ENCODE peak calls at places on chromosomes 13 and 19, in four cellular contexts. T is uterus, N is Panc1, K is adrenal gland. D is an unnamed sample.

GRCh38 chr13:45695198-45695730 is 6.9 kb upstream of the CBY2 start:
- DNase-seq in K (no peak), T (no peak), N (no peak), D (no peak)

GRCh38 chr13:99992912-99993311 is 11.3 kb downstream of the ZIC2 start:
- DNase-seq in T (no peak), K (no peak), N (no peak), D (no peak)

GRCh38 chr13:44649118-44649455 is 73.0 kb upstream of the TSC22D1 start:
- DNase-seq in K (no peak), T (no peak), N (no peak), D (no peak)

GRCh38 chr13:73140804-73141203 is 82.0 kb downstream of the KLF5 start:
- DNase-seq in T (no peak), K (no peak), N (no peak), D (no peak)

GRCh38 chr19:12867120-12868099 is 13.8 kb downstream of the DNASE2 start:
- DNase-seq in T (peak; percentile 57), K (peak; percentile 68), N (no peak), D (peak; percentile 83)

GRCh38 chr13:92187378-92187989 is 789.1 kb downstream of the GPC5 start:
- DNase-seq in N (peak; percentile 15), T (no peak), K (no peak), D (no peak)

GRCh38 chr13:62997038-62997619 is 1581.5 kb upstream of the PCDH20 start:
- DNase-seq in T (no peak), N (no peak), K (no peak), D (no peak)

GRCh38 chr19:17796013-17796837 is 1.3 kb downstream of the B3GNT3 start:
- DNase-seq in T (no peak), N (no peak), K (no peak), D (peak; percentile 89)

GRCh38 chr19:16867211-16867610 is 21.6 kb upstream of the F2RL3 start:
- DNase-seq in K (peak; percentile 97), T (no peak), N (no peak), D (no peak)

GRCh38 chr13:40589285-40590109 is 76.9 kb downstream of the FOXO1 start:
- DNase-seq in K (peak; percentile 57), N (no peak), T (no peak), D (no peak)

GRCh38 chr13:101343128-101343787 is 73.0 kb downstream of the NALCN start:
- DNase-seq in K (no peak), T (no peak), N (no peak), D (no peak)

GRCh38 chr19:13629687-13630357 is 123.5 kb upstream of the CACNA1A start:
- DNase-seq in K (no peak), T (no peak), N (no peak), D (no peak)

GRCh38 chr19:12884926-12885748 is 1.9 kb downstream of the KLF1 start:
- DNase-seq in T (no peak), K (peak; percentile 70), N (no peak), D (peak; percentile 96)

GRCh38 chr19:19527371-19527656 is 1.4 kb upstream of the YJEFN3 start:
- DNase-seq in T (no peak), N (no peak), K (no peak), D (no peak)

GRCh38 chr13:42214445-42214844 is 57.5 kb upstream of the AKAP11 start:
- DNase-seq in K (no peak), N (no peak), T (no peak), D (no peak)

GRCh38 chr13:36275190-36276002 is 22.2 kb downstream of the CCDC169 start:
- DNase-seq in T (no peak), N (no peak), K (peak; percentile 62), D (no peak)

GRCh38 chr13:107360010-107360409 is 792.1 kb upstream of the ARGLU1 start:
- DNase-seq in T (no peak), N (no peak), K (no peak), D (no peak)

GRCh38 chr19:10419646-10420443 is 493 bp upstream of the PDE4A start:
- DNase-seq in N (peak; percentile 61), T (no peak), K (no peak), D (no peak)

GRCh38 chr19:17391371-17392151 is 2.4 kb downstream of the CCDC194 start:
- DNase-seq in T (no peak), N (no peak), K (no peak), D (no peak)

GRCh38 chr13:97030705-97031452 is 36.6 kb upstream of the OXGR1 start:
- DNase-seq in K (peak; percentile 29), T (no peak), N (no peak), D (peak; percentile 12)

GRCh38 chr19:50329146-50329925 is at the start of gene KCNC3:
- DNase-seq in K (peak; percentile 99), T (peak; percentile 74), N (peak; percentile 92), D (peak; percentile 100)
- TF ChIP-seq CTCF in K (no peak), T (no peak), N (no peak), D (no peak)

DNA sequence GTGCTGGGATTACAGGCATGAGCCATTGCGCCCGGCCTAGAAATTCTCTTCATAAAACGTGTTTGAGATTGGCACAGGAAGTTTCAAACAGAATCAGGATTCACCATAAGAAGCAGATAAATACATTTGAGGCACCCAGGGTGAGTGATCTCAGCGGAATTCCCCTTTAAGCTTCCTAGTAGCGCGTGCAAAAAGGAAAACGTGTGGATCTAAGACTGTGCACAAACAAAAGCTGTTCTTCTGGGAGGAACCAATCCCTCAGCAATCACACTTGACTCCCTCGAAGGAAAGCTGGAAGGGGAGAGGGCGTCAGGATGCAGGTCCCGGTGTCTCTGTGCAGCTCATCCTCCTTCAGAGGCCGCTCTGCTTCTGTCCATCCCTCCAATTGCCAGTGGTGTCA is 15.5 kb downstream of the MCF2L start:
- DNase-seq in N (no peak), K (no peak), T (no peak), D (no peak)
- H3K4me3 ChIP-seq in N (no peak overlapping the region), K (no peak overlapping the region), T (no peak overlapping the region), D (no peak overlapping the region)

GRCh38 chr19:9146882-9147281 is 6.7 kb downstream of the ZNF317 start:
- DNase-seq in T (no peak), N (no peak), K (no peak), D (no peak)
- H3K36me3 ChIP-seq in T (no peaks in the 10 kb centered on the region), N (no peaks in the 10 kb centered on the region), K (peaks cover 4% of the 10 kb centered on the region), D (no peaks in the 10 kb centered on the region)

GRCh38 chr13:49649244-49649962 is 21.1 kb downstream of the ARL11 start:
- DNase-seq in T (no peak), K (no peak), N (no peak), D (no peak)
- TF ChIP-seq CTCF in T (peak; percentile 24), K (no peak), N (peak; percentile 63), D (no peak)

GRCh38 chr19:40713939-40714338 is 2.7 kb downstream of the COQ8B start:
- DNase-seq in T (no peak), K (no peak), N (no peak), D (peak; percentile 36)
- H3K4me3 ChIP-seq in T (no peak overlapping the region), K (no peak overlapping the region), N (peak overlapping the region; percentile 65), D (no peak overlapping the region)

DNA sequence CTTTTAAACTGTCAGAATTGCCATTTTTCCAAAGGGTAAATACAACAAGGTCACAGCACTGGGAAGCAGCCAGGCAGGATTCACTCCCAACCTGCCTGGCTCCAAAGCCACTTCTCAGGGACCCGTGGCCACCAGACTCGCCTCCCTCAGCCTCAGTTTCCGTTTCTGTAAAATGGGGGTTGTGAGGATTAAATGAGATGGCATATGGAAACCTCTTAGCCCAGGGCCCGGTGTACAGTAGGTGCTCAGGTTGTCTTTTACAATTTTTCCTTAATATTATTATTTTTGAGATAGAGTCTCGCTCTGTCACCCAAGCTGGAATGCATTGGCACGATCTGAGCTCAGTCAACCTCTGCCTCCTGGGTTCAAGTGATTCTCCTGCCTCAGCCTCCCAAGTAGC is 10.1 kb downstream of the YJU2 start:
- DNase-seq in N (no peak), T (no peak), K (no peak), D (no peak)
- H3K36me3 ChIP-seq in N (no peaks in the 10 kb centered on the region), T (no peaks in the 10 kb centered on the region), K (peaks cover 83% of the 10 kb centered on the region), D (peaks cover 14% of the 10 kb centered on the region)